ENCODE peak calls at places on chromosomes 3 and 15, in eight cellular contexts. One of them, this sample, is unnamed.

GRCh38 chr3:84717894-84718293 is 240.9 kb upstream of the CADM2 start:
- DNase-seq in transverse colon: no peak
- DNase-seq in A549: no peak
- DNase-seq in Peyer's patch: no peak
- DNase-seq in IMR-90: no peak
- DNase-seq in body of pancreas: no peak
- DNase-seq in H54: no peak
- DNase-seq in heart left ventricle: no peak
- DNase-seq in this sample: no peak

GRCh38 chr3:27425896-27426565 is 56.8 kb upstream of the NEK10 start:
- DNase-seq in transverse colon: no peak
- DNase-seq in A549: no peak
- DNase-seq in Peyer's patch: no peak
- DNase-seq in IMR-90: no peak
- DNase-seq in body of pancreas: no peak
- DNase-seq in H54: no peak
- DNase-seq in heart left ventricle: no peak
- DNase-seq in this sample: no peak

GRCh38 chr3:49629451-49629850 is 44.7 kb upstream of the APEH start:
- DNase-seq in transverse colon: no peak
- DNase-seq in A549: no peak
- DNase-seq in Peyer's patch: no peak
- DNase-seq in IMR-90: no peak
- DNase-seq in body of pancreas: no peak
- DNase-seq in H54: no peak
- DNase-seq in heart left ventricle: no peak
- DNase-seq in this sample: no peak

GRCh38 chr15:42157981-42158765 is 1.7 kb upstream of the PLA2G4F start:
- DNase-seq in transverse colon: no peak
- DNase-seq in A549: no peak
- DNase-seq in Peyer's patch: peak
- DNase-seq in IMR-90: peak
- DNase-seq in body of pancreas: no peak
- DNase-seq in H54: peak
- DNase-seq in heart left ventricle: no peak
- DNase-seq in this sample: no peak

GRCh38 chr15:70854669-70854976 is 666 bp upstream of the LARP6 start:
- DNase-seq in transverse colon: no peak
- DNase-seq in A549: no peak
- DNase-seq in Peyer's patch: no peak
- DNase-seq in IMR-90: peak
- DNase-seq in body of pancreas: no peak
- DNase-seq in H54: peak
- DNase-seq in heart left ventricle: no peak
- DNase-seq in this sample: no peak

GRCh38 chr3:25257026-25257425 is 171.0 kb upstream of the RARB start:
- DNase-seq in transverse colon: no peak
- DNase-seq in A549: no peak
- DNase-seq in Peyer's patch: no peak
- DNase-seq in IMR-90: no peak
- DNase-seq in body of pancreas: no peak
- DNase-seq in H54: no peak
- DNase-seq in heart left ventricle: no peak
- DNase-seq in this sample: no peak

GRCh38 chr3:66047321-66048050 is 8.8 kb upstream of the MAGI1 start:
- DNase-seq in transverse colon: no peak
- DNase-seq in A549: no peak
- DNase-seq in Peyer's patch: no peak
- DNase-seq in IMR-90: peak
- DNase-seq in body of pancreas: no peak
- DNase-seq in H54: no peak
- DNase-seq in heart left ventricle: peak
- DNase-seq in this sample: no peak

GRCh38 chr3:157075693-157076420 is 84.1 kb downstream of the CCNL1 start:
- DNase-seq in transverse colon: no peak
- DNase-seq in A549: no peak
- DNase-seq in Peyer's patch: no peak
- DNase-seq in IMR-90: no peak
- DNase-seq in body of pancreas: no peak
- DNase-seq in H54: no peak
- DNase-seq in heart left ventricle: no peak
- DNase-seq in this sample: no peak

GRCh38 chr3:143951351-143951971 is 20.2 kb upstream of the DIPK2A start:
- DNase-seq in transverse colon: no peak
- DNase-seq in A549: no peak
- DNase-seq in Peyer's patch: peak
- DNase-seq in IMR-90: peak
- DNase-seq in body of pancreas: peak
- DNase-seq in H54: no peak
- DNase-seq in heart left ventricle: no peak
- DNase-seq in this sample: peak

GRCh38 chr3:57227930-57228733 is 603 bp downstream of the APPL1 start:
- DNase-seq in transverse colon: peak
- DNase-seq in A549: peak
- DNase-seq in Peyer's patch: peak
- DNase-seq in IMR-90: peak
- DNase-seq in body of pancreas: peak
- DNase-seq in H54: peak
- DNase-seq in heart left ventricle: peak
- DNase-seq in this sample: peak
- TF ChIP-seq POLR2A in transverse colon: peak
- TF ChIP-seq POLR2A in A549: no peak
- TF ChIP-seq POLR2A in Peyer's patch: no peak
- TF ChIP-seq POLR2A in IMR-90: no peak
- TF ChIP-seq POLR2A in body of pancreas: peak
- TF ChIP-seq POLR2A in H54: no peak
- TF ChIP-seq POLR2A in heart left ventricle: peak
- TF ChIP-seq POLR2A in this sample: no peak

DNA sequence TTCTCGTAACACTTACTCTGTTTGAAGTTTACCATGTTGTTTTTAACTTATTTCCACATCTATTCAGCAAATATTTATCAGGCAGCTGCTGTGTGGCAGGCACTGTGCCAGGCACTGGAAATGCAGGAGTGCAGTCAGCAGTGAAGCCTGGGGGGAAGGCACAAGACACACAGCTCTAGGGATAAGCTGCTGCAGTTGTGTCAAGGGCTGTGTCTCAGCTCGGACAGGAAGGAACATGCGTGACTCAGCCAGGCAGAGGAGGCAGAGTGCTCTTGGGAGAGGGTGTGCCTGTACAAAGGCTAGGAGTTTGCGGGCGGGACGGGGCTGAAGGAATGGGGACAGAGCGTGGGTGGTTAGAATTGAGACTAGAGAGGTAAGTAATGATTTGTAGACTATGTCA is 24.7 kb downstream of the LYSMD4 start:
- DNase-seq in transverse colon: peak
- DNase-seq in A549: peak
- DNase-seq in Peyer's patch: peak
- DNase-seq in IMR-90: peak
- DNase-seq in body of pancreas: peak
- DNase-seq in H54: peak
- DNase-seq in heart left ventricle: peak
- DNase-seq in this sample: peak
- TF ChIP-seq POLR2A in transverse colon: peak
- TF ChIP-seq POLR2A in A549: no peak
- TF ChIP-seq POLR2A in Peyer's patch: no peak
- TF ChIP-seq POLR2A in IMR-90: no peak
- TF ChIP-seq POLR2A in body of pancreas: peak
- TF ChIP-seq POLR2A in H54: no peak
- TF ChIP-seq POLR2A in heart left ventricle: no peak
- TF ChIP-seq POLR2A in this sample: no peak

DNA sequence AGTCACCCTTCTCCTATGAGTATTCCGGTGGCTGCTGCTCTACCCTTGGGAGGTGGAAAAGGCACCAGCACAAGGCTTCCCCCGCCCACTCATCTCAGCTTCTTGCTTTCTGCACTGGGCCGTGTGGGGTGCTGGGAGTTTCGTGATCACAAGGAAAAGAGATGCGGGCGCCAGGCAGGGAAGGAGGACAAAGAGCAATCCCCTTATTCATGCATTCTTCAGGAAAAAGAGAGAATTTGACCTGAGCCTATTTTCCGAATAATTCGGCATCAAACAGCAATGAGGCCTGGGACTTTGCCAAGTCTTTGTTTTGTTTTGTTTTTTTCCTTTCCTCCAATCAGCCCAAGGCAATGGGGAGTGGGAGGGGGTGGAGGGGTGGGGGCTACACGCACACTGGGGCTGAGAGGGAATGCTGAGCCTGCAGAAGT is 102.1 kb upstream of the LPP start:
- DNase-seq in transverse colon: peak
- DNase-seq in A549: no peak
- DNase-seq in Peyer's patch: peak
- DNase-seq in IMR-90: no peak
- DNase-seq in body of pancreas: no peak
- DNase-seq in H54: no peak
- DNase-seq in heart left ventricle: peak
- DNase-seq in this sample: no peak
- TF ChIP-seq POLR2A in transverse colon: no peak
- TF ChIP-seq POLR2A in A549: no peak
- TF ChIP-seq POLR2A in Peyer's patch: no peak
- TF ChIP-seq POLR2A in IMR-90: no peak
- TF ChIP-seq POLR2A in body of pancreas: no peak
- TF ChIP-seq POLR2A in H54: no peak
- TF ChIP-seq POLR2A in heart left ventricle: no peak
- TF ChIP-seq POLR2A in this sample: no peak

DNA sequence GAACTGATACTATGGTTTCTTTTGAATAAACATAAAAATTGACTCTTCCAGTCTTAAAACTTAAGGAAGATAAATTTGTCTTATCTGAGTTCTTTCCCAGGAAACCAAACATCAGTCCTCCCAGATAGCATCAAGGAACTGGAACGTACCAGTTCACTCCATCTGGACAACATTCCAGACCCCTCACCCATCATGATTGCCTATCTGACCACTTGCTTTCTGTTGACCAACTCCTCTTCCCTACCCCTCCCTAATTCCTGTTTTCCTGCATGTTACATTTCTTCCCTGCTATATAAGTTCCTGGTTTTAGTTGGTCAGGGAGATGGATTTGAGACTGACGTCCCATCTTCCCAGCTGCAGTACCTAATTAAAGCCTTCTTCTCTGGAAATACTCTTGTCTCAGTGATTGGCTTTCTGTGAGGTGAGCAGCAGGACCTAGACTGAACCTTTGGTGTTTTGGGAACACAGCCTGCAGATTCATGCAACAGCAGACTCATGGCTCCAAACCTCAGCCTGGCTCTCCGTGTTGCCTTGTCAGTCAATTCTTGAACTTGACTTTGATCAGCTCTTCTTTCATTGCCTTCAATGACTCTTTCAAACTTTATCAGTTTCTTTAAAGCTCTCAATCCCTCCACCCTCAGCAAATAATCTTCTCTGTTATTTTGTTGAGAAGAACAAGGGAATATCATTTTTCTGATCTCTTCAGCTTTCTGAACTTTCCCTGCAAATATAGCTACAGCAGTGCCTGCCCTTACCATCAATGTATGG is 123.6 kb downstream of the RPL22L1 start:
- DNase-seq in transverse colon: no peak
- DNase-seq in A549: no peak
- DNase-seq in Peyer's patch: no peak
- DNase-seq in IMR-90: no peak
- DNase-seq in body of pancreas: no peak
- DNase-seq in H54: no peak
- DNase-seq in heart left ventricle: no peak
- DNase-seq in this sample: no peak
- TF ChIP-seq POLR2A in transverse colon: no peak
- TF ChIP-seq POLR2A in A549: no peak
- TF ChIP-seq POLR2A in Peyer's patch: no peak
- TF ChIP-seq POLR2A in IMR-90: no peak
- TF ChIP-seq POLR2A in body of pancreas: no peak
- TF ChIP-seq POLR2A in H54: no peak
- TF ChIP-seq POLR2A in heart left ventricle: no peak
- TF ChIP-seq POLR2A in this sample: no peak

GRCh38 chr3:100912571-100912970 is 80.7 kb downstream of the ABI3BP start:
- DNase-seq in transverse colon: no peak
- DNase-seq in A549: no peak
- DNase-seq in Peyer's patch: no peak
- DNase-seq in IMR-90: no peak
- DNase-seq in body of pancreas: no peak
- DNase-seq in H54: no peak
- DNase-seq in heart left ventricle: no peak
- DNase-seq in this sample: no peak
- TF ChIP-seq POLR2A in transverse colon: no peak
- TF ChIP-seq POLR2A in A549: no peak
- TF ChIP-seq POLR2A in Peyer's patch: no peak
- TF ChIP-seq POLR2A in IMR-90: no peak
- TF ChIP-seq POLR2A in body of pancreas: no peak
- TF ChIP-seq POLR2A in H54: no peak
- TF ChIP-seq POLR2A in heart left ventricle: no peak
- TF ChIP-seq POLR2A in this sample: no peak

DNA sequence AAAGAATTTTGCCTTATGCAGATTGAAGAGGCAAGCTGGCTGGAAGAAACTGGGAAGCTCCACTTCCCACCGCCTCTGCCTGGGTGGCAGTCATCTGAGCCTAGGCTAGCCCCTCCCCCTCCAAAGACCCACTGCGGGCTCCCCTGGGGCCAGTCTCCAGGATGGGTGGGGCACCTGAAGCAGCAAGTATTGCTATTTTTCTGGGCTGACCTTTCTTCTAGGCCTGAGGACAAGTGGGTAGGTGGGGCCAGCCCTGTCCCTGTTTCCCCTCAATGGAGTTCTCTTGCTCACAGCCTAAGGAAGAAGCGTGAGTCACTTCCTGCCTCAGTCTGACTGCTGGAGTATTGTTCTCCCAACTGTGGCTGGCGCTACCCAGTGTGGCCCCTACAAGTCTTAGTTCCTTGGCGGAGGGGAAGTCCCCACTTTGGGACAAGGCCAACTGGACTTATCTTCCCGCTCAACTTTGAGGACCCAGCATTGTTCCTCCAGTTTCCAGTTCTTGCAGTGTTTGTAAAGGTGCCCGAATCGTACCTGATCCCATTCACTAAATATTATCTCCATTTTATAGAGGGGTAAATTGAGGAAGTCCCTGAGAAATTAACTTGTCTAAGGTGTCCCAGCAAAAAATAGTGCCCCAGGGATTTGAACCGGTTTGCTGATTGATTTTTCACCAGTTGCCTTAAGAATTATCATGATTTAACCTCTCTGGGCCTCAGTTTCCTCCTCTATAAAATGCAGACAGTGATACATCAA is 1.4 kb downstream of the FURIN start:
- DNase-seq in transverse colon: peak
- DNase-seq in A549: no peak
- DNase-seq in Peyer's patch: peak
- DNase-seq in IMR-90: peak
- DNase-seq in body of pancreas: peak
- DNase-seq in H54: peak
- DNase-seq in heart left ventricle: peak
- DNase-seq in this sample: peak
- TF ChIP-seq POLR2A in transverse colon: no peak
- TF ChIP-seq POLR2A in A549: no peak
- TF ChIP-seq POLR2A in Peyer's patch: no peak
- TF ChIP-seq POLR2A in IMR-90: no peak
- TF ChIP-seq POLR2A in body of pancreas: no peak
- TF ChIP-seq POLR2A in H54: no peak
- TF ChIP-seq POLR2A in heart left ventricle: no peak
- TF ChIP-seq POLR2A in this sample: peak

This sample was measured in erythroblast.